ENCODE peak calls at places on chromosomes 11 and 22, in nine cellular contexts. One of them, this sample, is unnamed.

GRCh38 chr11:19664896-19665548 is 47.6 kb upstream of the NAV2 start:
- DNase-seq in stimulated activated CD8-positive, alpha-beta memory T cell treated with anti-CD3 and anti-CD28 coated beads, Interleukin-4, amount 100 ng/mL, for 24 hours: no peak
- DNase-seq in cardiac fibroblast: peak
- DNase-seq in fibroblast of the aortic adventitia: peak
- DNase-seq in T-cell: no peak
- DNase-seq in stimulated activated CD4-positive, alpha-beta T cell treated with anti-CD3 and anti-CD28 coated beads, Interleukin-15, amount 100 ng/mL, for 48 hours: no peak
- DNase-seq in GM13976: no peak
- DNase-seq in effector memory CD8-positive, alpha-beta T cell: no peak
- DNase-seq in astrocyte of the spinal cord: no peak
- DNase-seq in this sample: no peak

GRCh38 chr11:114044042-114044871 is 15.3 kb upstream of the ZBTB16 start:
- DNase-seq in stimulated activated CD8-positive, alpha-beta memory T cell treated with anti-CD3 and anti-CD28 coated beads, Interleukin-4, amount 100 ng/mL, for 24 hours: no peak
- DNase-seq in GM13976: no peak
- DNase-seq in astrocyte of the spinal cord: peak
- DNase-seq in T-cell: no peak
- DNase-seq in cardiac fibroblast: peak
- DNase-seq in effector memory CD8-positive, alpha-beta T cell: no peak
- DNase-seq in stimulated activated CD4-positive, alpha-beta T cell treated with anti-CD3 and anti-CD28 coated beads, Interleukin-15, amount 100 ng/mL, for 48 hours: no peak
- DNase-seq in fibroblast of the aortic adventitia: no peak
- DNase-seq in this sample: peak

GRCh38 chr11:528166-528814 is 7.1 kb downstream of the HRAS start:
- DNase-seq in GM13976: no peak
- DNase-seq in fibroblast of the aortic adventitia: no peak
- DNase-seq in effector memory CD8-positive, alpha-beta T cell: no peak
- DNase-seq in stimulated activated CD4-positive, alpha-beta T cell treated with anti-CD3 and anti-CD28 coated beads, Interleukin-15, amount 100 ng/mL, for 48 hours: no peak
- DNase-seq in cardiac fibroblast: no peak
- DNase-seq in stimulated activated CD8-positive, alpha-beta memory T cell treated with anti-CD3 and anti-CD28 coated beads, Interleukin-4, amount 100 ng/mL, for 24 hours: no peak
- DNase-seq in T-cell: no peak
- DNase-seq in astrocyte of the spinal cord: no peak
- DNase-seq in this sample: no peak

GRCh38 chr11:19880088-19880345 is 167.4 kb downstream of the NAV2 start:
- DNase-seq in T-cell: no peak
- DNase-seq in astrocyte of the spinal cord: no peak
- DNase-seq in GM13976: no peak
- DNase-seq in cardiac fibroblast: no peak
- DNase-seq in stimulated activated CD4-positive, alpha-beta T cell treated with anti-CD3 and anti-CD28 coated beads, Interleukin-15, amount 100 ng/mL, for 48 hours: no peak
- DNase-seq in effector memory CD8-positive, alpha-beta T cell: no peak
- DNase-seq in fibroblast of the aortic adventitia: no peak
- DNase-seq in stimulated activated CD8-positive, alpha-beta memory T cell treated with anti-CD3 and anti-CD28 coated beads, Interleukin-4, amount 100 ng/mL, for 24 hours: no peak
- DNase-seq in this sample: no peak

GRCh38 chr11:34243620-34244493 is 114.0 kb downstream of the ABTB2 start:
- DNase-seq in cardiac fibroblast: peak
- DNase-seq in T-cell: no peak
- DNase-seq in fibroblast of the aortic adventitia: peak
- DNase-seq in stimulated activated CD4-positive, alpha-beta T cell treated with anti-CD3 and anti-CD28 coated beads, Interleukin-15, amount 100 ng/mL, for 48 hours: no peak
- DNase-seq in stimulated activated CD8-positive, alpha-beta memory T cell treated with anti-CD3 and anti-CD28 coated beads, Interleukin-4, amount 100 ng/mL, for 24 hours: peak
- DNase-seq in astrocyte of the spinal cord: peak
- DNase-seq in GM13976: peak
- DNase-seq in effector memory CD8-positive, alpha-beta T cell: no peak
- DNase-seq in this sample: peak

GRCh38 chr11:68890490-68891231 is 13.0 kb downstream of the MRPL21 start:
- DNase-seq in effector memory CD8-positive, alpha-beta T cell: no peak
- DNase-seq in T-cell: no peak
- DNase-seq in cardiac fibroblast: peak
- DNase-seq in fibroblast of the aortic adventitia: peak
- DNase-seq in stimulated activated CD4-positive, alpha-beta T cell treated with anti-CD3 and anti-CD28 coated beads, Interleukin-15, amount 100 ng/mL, for 48 hours: no peak
- DNase-seq in astrocyte of the spinal cord: peak
- DNase-seq in GM13976: no peak
- DNase-seq in stimulated activated CD8-positive, alpha-beta memory T cell treated with anti-CD3 and anti-CD28 coated beads, Interleukin-4, amount 100 ng/mL, for 24 hours: no peak
- DNase-seq in this sample: peak

GRCh38 chr11:11263238-11264030 is 89.6 kb downstream of the CSNK2A3 start:
- DNase-seq in effector memory CD8-positive, alpha-beta T cell: no peak
- DNase-seq in stimulated activated CD4-positive, alpha-beta T cell treated with anti-CD3 and anti-CD28 coated beads, Interleukin-15, amount 100 ng/mL, for 48 hours: no peak
- DNase-seq in fibroblast of the aortic adventitia: no peak
- DNase-seq in GM13976: no peak
- DNase-seq in T-cell: no peak
- DNase-seq in astrocyte of the spinal cord: no peak
- DNase-seq in stimulated activated CD8-positive, alpha-beta memory T cell treated with anti-CD3 and anti-CD28 coated beads, Interleukin-4, amount 100 ng/mL, for 24 hours: no peak
- DNase-seq in cardiac fibroblast: peak
- DNase-seq in this sample: peak

GRCh38 chr11:68007498-68008380 is 2.4 kb upstream of the ALDH3B1 start:
- DNase-seq in stimulated activated CD8-positive, alpha-beta memory T cell treated with anti-CD3 and anti-CD28 coated beads, Interleukin-4, amount 100 ng/mL, for 24 hours: no peak
- DNase-seq in T-cell: no peak
- DNase-seq in GM13976: no peak
- DNase-seq in effector memory CD8-positive, alpha-beta T cell: no peak
- DNase-seq in astrocyte of the spinal cord: no peak
- DNase-seq in cardiac fibroblast: no peak
- DNase-seq in fibroblast of the aortic adventitia: no peak
- DNase-seq in stimulated activated CD4-positive, alpha-beta T cell treated with anti-CD3 and anti-CD28 coated beads, Interleukin-15, amount 100 ng/mL, for 48 hours: no peak
- DNase-seq in this sample: no peak

GRCh38 chr11:73217810-73218105 is 323 bp upstream of the P2RY2 start:
- DNase-seq in T-cell: no peak
- DNase-seq in fibroblast of the aortic adventitia: no peak
- DNase-seq in GM13976: no peak
- DNase-seq in stimulated activated CD4-positive, alpha-beta T cell treated with anti-CD3 and anti-CD28 coated beads, Interleukin-15, amount 100 ng/mL, for 48 hours: no peak
- DNase-seq in cardiac fibroblast: no peak
- DNase-seq in stimulated activated CD8-positive, alpha-beta memory T cell treated with anti-CD3 and anti-CD28 coated beads, Interleukin-4, amount 100 ng/mL, for 24 hours: no peak
- DNase-seq in astrocyte of the spinal cord: no peak
- DNase-seq in effector memory CD8-positive, alpha-beta T cell: no peak
- DNase-seq in this sample: no peak

GRCh38 chr22:48700180-48700565 is 1127.5 kb downstream of the BRD1 start:
- DNase-seq in T-cell: no peak
- DNase-seq in effector memory CD8-positive, alpha-beta T cell: no peak
- DNase-seq in fibroblast of the aortic adventitia: no peak
- DNase-seq in stimulated activated CD8-positive, alpha-beta memory T cell treated with anti-CD3 and anti-CD28 coated beads, Interleukin-4, amount 100 ng/mL, for 24 hours: no peak
- DNase-seq in cardiac fibroblast: no peak
- DNase-seq in astrocyte of the spinal cord: no peak
- DNase-seq in stimulated activated CD4-positive, alpha-beta T cell treated with anti-CD3 and anti-CD28 coated beads, Interleukin-15, amount 100 ng/mL, for 48 hours: no peak
- DNase-seq in GM13976: no peak
- DNase-seq in this sample: no peak

GRCh38 chr22:28034760-28035401 is 115.8 kb upstream of the PITPNB start:
- DNase-seq in cardiac fibroblast: peak
- DNase-seq in stimulated activated CD8-positive, alpha-beta memory T cell treated with anti-CD3 and anti-CD28 coated beads, Interleukin-4, amount 100 ng/mL, for 24 hours: no peak
- DNase-seq in T-cell: no peak
- DNase-seq in GM13976: no peak
- DNase-seq in fibroblast of the aortic adventitia: peak
- DNase-seq in stimulated activated CD4-positive, alpha-beta T cell treated with anti-CD3 and anti-CD28 coated beads, Interleukin-15, amount 100 ng/mL, for 48 hours: no peak
- DNase-seq in effector memory CD8-positive, alpha-beta T cell: no peak
- DNase-seq in astrocyte of the spinal cord: peak
- DNase-seq in this sample: peak

GRCh38 chr11:13119928-13120520 is 110.9 kb downstream of the RASSF10 start:
- DNase-seq in stimulated activated CD4-positive, alpha-beta T cell treated with anti-CD3 and anti-CD28 coated beads, Interleukin-15, amount 100 ng/mL, for 48 hours: no peak
- DNase-seq in GM13976: no peak
- DNase-seq in stimulated activated CD8-positive, alpha-beta memory T cell treated with anti-CD3 and anti-CD28 coated beads, Interleukin-4, amount 100 ng/mL, for 24 hours: no peak
- DNase-seq in fibroblast of the aortic adventitia: no peak
- DNase-seq in effector memory CD8-positive, alpha-beta T cell: no peak
- DNase-seq in T-cell: no peak
- DNase-seq in cardiac fibroblast: no peak
- DNase-seq in astrocyte of the spinal cord: no peak
- DNase-seq in this sample: no peak

GRCh38 chr11:77038825-77039326 is 4.7 kb downstream of the B3GNT6 start:
- DNase-seq in stimulated activated CD4-positive, alpha-beta T cell treated with anti-CD3 and anti-CD28 coated beads, Interleukin-15, amount 100 ng/mL, for 48 hours: no peak
- DNase-seq in cardiac fibroblast: no peak
- DNase-seq in astrocyte of the spinal cord: no peak
- DNase-seq in fibroblast of the aortic adventitia: no peak
- DNase-seq in stimulated activated CD8-positive, alpha-beta memory T cell treated with anti-CD3 and anti-CD28 coated beads, Interleukin-4, amount 100 ng/mL, for 24 hours: no peak
- DNase-seq in GM13976: peak
- DNase-seq in T-cell: no peak
- DNase-seq in effector memory CD8-positive, alpha-beta T cell: no peak
- DNase-seq in this sample: no peak

This sample was measured in lung microvascular endothelial cell.